ENCODE peak calls at places on chromosomes 2 and 18, in four cellular contexts. J is HepG2, B is H1, W is GM12878. M is an unnamed sample. For H3K4me1, the result is how much of the 10 kb centered on the place peaks cover.

GRCh38 chr2:101190753-101191516 is 39.8 kb upstream of the TBC1D8 start:
- DNase-seq in W (no peak), J (no peak), B (no peak), M (no peak)

GRCh38 chr2:29528891-29529520 is 392.4 kb downstream of the ALK start:
- DNase-seq in W (no peak), B (no peak), J (no peak), M (no peak)

GRCh38 chr2:11187083-11187619 is 31.9 kb downstream of the SLC66A3 start:
- DNase-seq in B (no peak), W (no peak), J (no peak), M (no peak)

GRCh38 chr2:150097891-150098595 is 389.4 kb downstream of the RND3 start:
- DNase-seq in J (no peak), W (no peak), B (no peak), M (no peak)

GRCh38 chr2:154470386-154470785 is 228.1 kb upstream of the KCNJ3 start:
- DNase-seq in J (no peak), B (no peak), W (no peak), M (no peak)

GRCh38 chr2:165268751-165269150 is 29.5 kb downstream of the SCN2A start:
- DNase-seq in J (peak), B (no peak), W (no peak), M (no peak)

GRCh38 chr2:187310696-187311095 is 137.4 kb downstream of the CALCRL start:
- DNase-seq in J (no peak), W (no peak), B (no peak), M (no peak)

GRCh38 chr2:230898661-230899091 is 26.4 kb downstream of the GPR55 start:
- DNase-seq in J (no peak), B (no peak), W (no peak), M (no peak)

GRCh38 chr2:9907402-9907801 is 44.1 kb upstream of the GRHL1 start:
- DNase-seq in B (no peak), W (no peak), J (no peak), M (no peak)

GRCh38 chr2:183105402-183106134 is 18.7 kb upstream of the NUP35 start:
- DNase-seq in W (no peak), J (no peak), B (no peak), M (no peak)

GRCh38 chr2:180910831-180911665 is 69.4 kb upstream of the UBE2E3 start:
- DNase-seq in B (peak), W (no peak), J (no peak), M (no peak)

GRCh38 chr18:24228661-24229053 is 89.8 kb downstream of the CABYR start:
- DNase-seq in J (no peak), B (no peak), W (no peak), M (no peak)

GRCh38 chr2:96859338-96859649 is 1.5 kb upstream of the ANKRD39 start:
- DNase-seq in J (no peak), W (no peak), B (no peak), M (no peak)

GRCh38 chr18:70454705-70455322 is 166.0 kb downstream of the SOCS6 start:
- DNase-seq in W (no peak), B (no peak), J (peak), M (peak)

GRCh38 chr2:8609357-8609804 is 72.5 kb upstream of the ID2 start:
- DNase-seq in W (no peak), J (peak), B (no peak), M (peak)

GRCh38 chr2:230668184-230668938 is 44.3 kb upstream of the CAB39 start:
- DNase-seq in W (peak), B (no peak), J (no peak), M (no peak)

GRCh38 chr2:8574196-8575010 is 107.5 kb upstream of the ID2 start:
- DNase-seq in B (no peak), J (peak), W (no peak), M (no peak)

GRCh38 chr2:113895301-113895700 is 5.4 kb downstream of the ACTR3 start:
- DNase-seq in B (no peak), J (no peak), W (no peak), M (no peak)

DNA sequence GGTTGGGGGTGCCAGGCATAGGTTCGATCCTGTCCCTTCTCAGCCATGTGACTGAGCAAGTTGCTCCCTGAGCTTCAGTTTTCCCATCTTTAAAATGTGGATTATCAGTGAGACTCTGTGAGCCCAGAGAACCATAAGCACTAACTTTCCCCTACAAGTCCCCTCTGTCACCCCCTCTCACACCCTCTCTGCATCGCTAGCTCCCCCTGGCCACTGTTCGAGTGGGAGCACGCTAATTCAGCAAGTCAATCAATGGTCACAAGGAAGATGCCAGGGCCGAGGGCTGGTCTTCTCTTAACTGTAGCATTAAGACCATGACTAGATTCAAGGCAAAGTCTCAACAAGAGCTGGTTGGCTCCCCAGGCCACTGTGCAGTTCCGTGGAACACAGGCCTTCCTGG is 66.2 kb downstream of the BCL2L11 start:
- DNase-seq in J (no peak), B (no peak), W (no peak), M (no peak)
- TF ChIP-seq SUZ12 in J (no peak), B (no peak), W (no peak), M (no peak)

DNA sequence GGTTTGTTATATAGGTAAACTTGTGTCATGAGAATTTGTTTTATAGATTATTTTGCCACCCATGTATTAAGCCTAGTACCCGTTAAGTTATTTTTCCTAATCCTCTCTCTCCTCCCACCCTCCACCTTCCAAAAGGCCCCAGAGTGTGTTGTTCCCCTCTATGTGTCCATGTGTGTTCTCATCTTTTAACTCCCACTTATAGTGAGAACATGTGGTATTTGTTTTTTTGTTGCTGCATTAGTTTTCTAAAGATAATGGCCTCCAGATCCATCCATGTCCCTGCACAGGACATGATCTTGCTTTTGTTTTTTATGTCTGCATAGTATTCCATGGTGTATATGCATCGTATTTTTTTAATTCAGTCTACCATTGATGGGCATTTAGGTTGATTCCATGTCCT is 1075.6 kb upstream of the CNTNAP5 start:
- DNase-seq in J (no peak), W (no peak), B (no peak), M (no peak)
- H3K4me1 ChIP-seq in J (under half), W (under half), B (under half), M (under half)

GRCh38 chr2:236259371-236259770 is 4.8 kb downstream of the ASB18 start:
- DNase-seq in B (no peak), W (no peak), J (no peak), M (no peak)
- TF ChIP-seq YY1 in B (no peak), W (no peak), J (no peak), M (no peak)

GRCh38 chr2:13006829-13007715 is 290.3 kb downstream of the TRIB2 start:
- DNase-seq in B (peak), J (peak), W (no peak), M (peak)
- TF ChIP-seq SUZ12 in B (no peak), J (no peak), W (no peak), M (no peak)

GRCh38 chr2:196268538-196269338 is 97.4 kb upstream of the STK17B start:
- DNase-seq in W (no peak), J (peak), B (no peak), M (no peak)

GRCh38 chr2:196266351-196266750 is 95.0 kb upstream of the STK17B start:
- DNase-seq in J (no peak), W (no peak), B (no peak), M (no peak)

GRCh38 chr2:196263181-196263747 is 91.9 kb upstream of the STK17B start:
- DNase-seq in J (no peak), B (no peak), W (peak), M (no peak)

GRCh38 chr2:196268022-196268421 is 96.6 kb upstream of the STK17B start:
- DNase-seq in W (no peak), B (no peak), J (no peak), M (no peak)

GRCh38 chr2:196266855-196267254 is 95.5 kb upstream of the STK17B start:
- DNase-seq in W (no peak), J (no peak), B (no peak), M (no peak)
- H3K4me1 ChIP-seq in W (under half), J (under half), B (under half), M (under half)

GRCh38 chr2:64485302-64485701 is 31.3 kb downstream of the LGALSL start:
- DNase-seq in J (no peak), B (no peak), W (no peak), M (no peak)

GRCh38 chr2:64488050-64488974 is 34.4 kb downstream of the LGALSL start:
- DNase-seq in W (peak), B (peak), J (peak), M (peak)

GRCh38 chr2:64482765-64483504 is 29.0 kb downstream of the LGALSL start:
- DNase-seq in B (no peak), J (no peak), W (no peak), M (no peak)

GRCh38 chr2:64487256-64488049 is 33.5 kb downstream of the LGALSL start:
- DNase-seq in J (no peak), B (no peak), W (no peak), M (no peak)

GRCh38 chr2:64485961-64486360 is 32.0 kb downstream of the LGALSL start:
- DNase-seq in B (no peak), J (no peak), W (no peak), M (no peak)
- TF ChIP-seq YY1 in B (no peak), J (no peak), W (no peak), M (no peak)

M was measured in NT2/D1.